ENCODE peak calls at places on chromosomes 13 and 19, in four cellular contexts. One of them, this sample, is unnamed. For H3K27me3 and H3K4me1, the result is how much of the 10 kb centered on the place peaks cover.

GRCh38 chr19:18785179-18786124 is 5.7 kb downstream of the COMP start:
- DNase-seq in ovary: peak
- DNase-seq in heart left ventricle: peak
- DNase-seq in tibial artery: peak
- DNase-seq in this sample: peak

GRCh38 chr19:43690890-43691289 is 20.9 kb upstream of the PLAUR start:
- DNase-seq in ovary: no peak
- DNase-seq in heart left ventricle: no peak
- DNase-seq in tibial artery: no peak
- DNase-seq in this sample: no peak

GRCh38 chr19:8569066-8569761 is 8.0 kb downstream of the MYO1F start:
- DNase-seq in ovary: no peak
- DNase-seq in heart left ventricle: no peak
- DNase-seq in tibial artery: peak
- DNase-seq in this sample: no peak

GRCh38 chr19:48836089-48837017 is at the start of gene HSD17B14:
- DNase-seq in ovary: peak
- DNase-seq in heart left ventricle: no peak
- DNase-seq in tibial artery: peak
- DNase-seq in this sample: no peak

GRCh38 chr19:58386166-58386575 is 898 bp upstream of the RPS5 start:
- DNase-seq in ovary: no peak
- DNase-seq in heart left ventricle: no peak
- DNase-seq in tibial artery: no peak
- DNase-seq in this sample: no peak

GRCh38 chr19:13255041-13255718 is 105.0 kb downstream of the IER2 start:
- DNase-seq in ovary: no peak
- DNase-seq in heart left ventricle: no peak
- DNase-seq in tibial artery: no peak
- DNase-seq in this sample: no peak

GRCh38 chr19:1826557-1827521 is 14.8 kb upstream of the ATP8B3 start:
- DNase-seq in ovary: peak
- DNase-seq in heart left ventricle: no peak
- DNase-seq in tibial artery: no peak
- DNase-seq in this sample: no peak

GRCh38 chr13:40023608-40024577 is 368.4 kb downstream of the COG6 start:
- DNase-seq in ovary: no peak
- DNase-seq in heart left ventricle: no peak
- DNase-seq in tibial artery: no peak
- DNase-seq in this sample: no peak

GRCh38 chr13:45700971-45701900 is 884 bp upstream of the CBY2 start:
- DNase-seq in ovary: no peak
- DNase-seq in heart left ventricle: no peak
- DNase-seq in tibial artery: no peak
- DNase-seq in this sample: no peak

GRCh38 chr19:15788594-15789270 is 1.3 kb downstream of the OR10H5 start:
- DNase-seq in ovary: no peak
- DNase-seq in heart left ventricle: no peak
- DNase-seq in tibial artery: no peak
- DNase-seq in this sample: no peak

GRCh38 chr13:107866007-107866665 is 349.2 kb downstream of the LIG4 start:
- DNase-seq in ovary: no peak
- DNase-seq in heart left ventricle: no peak
- DNase-seq in tibial artery: no peak
- DNase-seq in this sample: no peak

GRCh38 chr13:54614729-54615128 is 1586.1 kb downstream of the OLFM4 start:
- DNase-seq in ovary: no peak
- DNase-seq in heart left ventricle: no peak
- DNase-seq in tibial artery: no peak
- DNase-seq in this sample: no peak

GRCh38 chr13:71751074-71751473 is 115.9 kb downstream of the DACH1 start:
- DNase-seq in ovary: no peak
- DNase-seq in heart left ventricle: no peak
- DNase-seq in tibial artery: no peak
- DNase-seq in this sample: no peak

GRCh38 chr19:52527954-52528326 is 472 bp downstream of the ZNF808 start:
- DNase-seq in ovary: peak
- DNase-seq in heart left ventricle: peak
- DNase-seq in tibial artery: no peak
- DNase-seq in this sample: peak

GRCh38 chr13:40109324-40109958 is 454.0 kb downstream of the COG6 start:
- DNase-seq in ovary: no peak
- DNase-seq in heart left ventricle: no peak
- DNase-seq in tibial artery: peak
- DNase-seq in this sample: no peak

GRCh38 chr19:36423925-36424324 is 5.5 kb upstream of the ZFP82 start:
- DNase-seq in ovary: no peak
- DNase-seq in heart left ventricle: no peak
- DNase-seq in tibial artery: no peak
- DNase-seq in this sample: no peak

GRCh38 chr19:29105629-29106352 is 107.2 kb downstream of the UQCRFS1 start:
- DNase-seq in ovary: no peak
- DNase-seq in heart left ventricle: no peak
- DNase-seq in tibial artery: no peak
- DNase-seq in this sample: no peak

GRCh38 chr13:32135655-32136054 is 104.1 kb downstream of the FRY start:
- DNase-seq in ovary: no peak
- DNase-seq in heart left ventricle: no peak
- DNase-seq in tibial artery: no peak
- DNase-seq in this sample: no peak

GRCh38 chr13:44302233-44302632 is 71.4 kb upstream of the SERP2 start:
- DNase-seq in ovary: no peak
- DNase-seq in heart left ventricle: no peak
- DNase-seq in tibial artery: no peak
- DNase-seq in this sample: no peak

GRCh38 chr19:1223018-1223855 is 14.6 kb downstream of the CBARP start:
- DNase-seq in ovary: no peak
- DNase-seq in heart left ventricle: peak
- DNase-seq in tibial artery: no peak
- DNase-seq in this sample: no peak

GRCh38 chr19:30437869-30438268 is 65.7 kb downstream of the ZNF536 start:
- DNase-seq in ovary: no peak
- DNase-seq in heart left ventricle: no peak
- DNase-seq in tibial artery: no peak
- DNase-seq in this sample: no peak

GRCh38 chr19:768424-768823 is 17.5 kb downstream of the MISP start:
- DNase-seq in ovary: no peak
- DNase-seq in heart left ventricle: no peak
- DNase-seq in tibial artery: no peak
- DNase-seq in this sample: no peak

GRCh38 chr13:29901714-29902631 is 51.6 kb upstream of the UBL3 start:
- DNase-seq in ovary: no peak
- DNase-seq in heart left ventricle: peak
- DNase-seq in tibial artery: no peak
- DNase-seq in this sample: no peak

GRCh38 chr13:45082964-45083363 is 37.3 kb upstream of the GTF2F2 start:
- DNase-seq in ovary: no peak
- DNase-seq in heart left ventricle: no peak
- DNase-seq in tibial artery: no peak
- DNase-seq in this sample: no peak

GRCh38 chr13:106152047-106152446 is 383.4 kb downstream of the EFNB2 start:
- DNase-seq in ovary: no peak
- DNase-seq in heart left ventricle: no peak
- DNase-seq in tibial artery: no peak
- DNase-seq in this sample: no peak

GRCh38 chr19:13022859-13023636 is 27.8 kb downstream of the NFIX start:
- DNase-seq in ovary: peak
- DNase-seq in heart left ventricle: peak
- DNase-seq in tibial artery: peak
- DNase-seq in this sample: peak

GRCh38 chr13:106036870-106037269 is 498.6 kb downstream of the EFNB2 start:
- DNase-seq in ovary: no peak
- DNase-seq in heart left ventricle: no peak
- DNase-seq in tibial artery: no peak
- DNase-seq in this sample: no peak

GRCh38 chr19:48424694-48425219 is 21.0 kb upstream of the GRWD1 start:
- DNase-seq in ovary: no peak
- DNase-seq in heart left ventricle: peak
- DNase-seq in tibial artery: no peak
- DNase-seq in this sample: no peak

GRCh38 chr19:11995174-11995573 is 30.3 kb downstream of the ZNF763 start:
- DNase-seq in ovary: no peak
- DNase-seq in heart left ventricle: no peak
- DNase-seq in tibial artery: no peak
- DNase-seq in this sample: no peak

GRCh38 chr19:12783849-12784393 is 7.4 kb upstream of the JUNB start:
- DNase-seq in ovary: peak
- DNase-seq in heart left ventricle: peak
- DNase-seq in tibial artery: no peak
- DNase-seq in this sample: peak

GRCh38 chr13:29482504-29482903 is 113.0 kb downstream of the SLC7A1 start:
- DNase-seq in ovary: no peak
- DNase-seq in heart left ventricle: no peak
- DNase-seq in tibial artery: no peak
- DNase-seq in this sample: no peak

GRCh38 chr19:38466050-38466449 is 32.6 kb downstream of the RYR1 start:
- DNase-seq in ovary: no peak
- DNase-seq in heart left ventricle: no peak
- DNase-seq in tibial artery: no peak
- DNase-seq in this sample: no peak

GRCh38 chr13:44045179-44045562 is 165.5 kb downstream of the LACC1 start:
- DNase-seq in ovary: no peak
- DNase-seq in heart left ventricle: no peak
- DNase-seq in tibial artery: no peak
- DNase-seq in this sample: no peak

GRCh38 chr19:40331052-40331451 is 17.1 kb downstream of the C19orf47 start:
- DNase-seq in ovary: no peak
- DNase-seq in heart left ventricle: no peak
- DNase-seq in tibial artery: no peak
- DNase-seq in this sample: no peak

GRCh38 chr19:1852294-1852646 is 4.0 kb upstream of the REXO1 start:
- DNase-seq in ovary: no peak
- DNase-seq in heart left ventricle: no peak
- DNase-seq in tibial artery: no peak
- DNase-seq in this sample: no peak

GRCh38 chr13:65943024-65943423 is 1287.1 kb downstream of the PCDH9 start:
- DNase-seq in ovary: no peak
- DNase-seq in heart left ventricle: no peak
- DNase-seq in tibial artery: no peak
- DNase-seq in this sample: no peak

DNA sequence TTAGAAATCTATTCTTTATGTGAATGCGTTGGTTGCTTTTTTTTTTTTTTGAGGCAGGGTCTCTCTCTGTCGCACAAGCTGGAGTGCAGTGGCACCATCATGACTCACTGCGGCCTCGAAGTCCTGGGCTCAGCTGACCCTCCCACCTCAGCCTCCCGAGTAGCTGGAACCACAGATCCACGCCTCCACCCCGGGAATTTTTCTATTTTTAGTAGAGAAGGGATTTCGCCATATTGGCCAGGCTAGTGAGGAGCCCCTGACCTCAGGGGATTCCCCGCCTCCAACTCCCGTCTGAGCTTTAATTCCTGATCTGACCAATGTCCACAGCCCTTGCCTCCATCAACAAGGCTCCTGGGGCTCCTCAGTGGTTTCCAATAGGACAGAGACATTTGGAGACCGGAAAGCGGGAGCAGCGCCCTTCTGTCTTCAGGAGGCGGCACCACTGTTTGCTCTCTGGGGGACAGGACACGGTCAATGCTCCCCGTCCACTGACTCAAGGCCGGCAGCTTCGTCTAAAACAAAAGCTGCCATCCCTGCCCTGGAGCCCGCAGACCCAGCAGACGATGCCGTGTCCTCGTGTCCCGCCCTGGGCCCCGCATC is 503 bp downstream of the TUBA3C start:
- DNase-seq in ovary: no peak
- DNase-seq in heart left ventricle: no peak
- DNase-seq in tibial artery: no peak
- DNase-seq in this sample: no peak
- H3K27me3 ChIP-seq in ovary: under half
- H3K27me3 ChIP-seq in heart left ventricle: under half
- H3K27me3 ChIP-seq in tibial artery: under half
- H3K27me3 ChIP-seq in this sample: under half

DNA sequence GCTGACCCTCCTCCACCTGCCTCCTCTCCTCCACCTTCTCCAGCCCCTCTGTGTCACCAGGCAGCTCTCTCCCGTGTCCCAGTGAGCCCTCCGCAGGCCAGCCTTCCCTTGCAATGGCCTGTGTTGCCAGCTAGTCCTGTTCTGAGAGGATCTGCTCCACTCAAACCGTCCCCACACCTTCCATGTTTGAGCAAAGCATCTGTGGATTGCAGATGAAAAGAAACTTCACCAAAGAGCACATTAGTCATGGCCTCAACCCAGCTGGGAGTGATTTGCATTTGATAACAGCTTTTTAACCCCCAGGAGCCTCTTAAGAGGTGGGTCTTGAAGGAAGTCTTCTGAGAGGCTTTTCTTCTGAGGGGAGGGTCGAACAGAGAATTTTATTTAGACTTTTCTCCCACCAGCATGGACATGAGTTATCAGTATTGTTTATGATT is 72.8 kb downstream of the COL4A2 start:
- DNase-seq in ovary: no peak
- DNase-seq in heart left ventricle: no peak
- DNase-seq in tibial artery: no peak
- DNase-seq in this sample: no peak
- H3K4me1 ChIP-seq in ovary: under half
- H3K4me1 ChIP-seq in heart left ventricle: under half
- H3K4me1 ChIP-seq in tibial artery: half or more
- H3K4me1 ChIP-seq in this sample: half or more

GRCh38 chr19:41923045-41923788 is 5.0 kb downstream of the ERFL start:
- DNase-seq in ovary: no peak
- DNase-seq in heart left ventricle: no peak
- DNase-seq in tibial artery: no peak
- DNase-seq in this sample: no peak
- H3K27me3 ChIP-seq in ovary: under half
- H3K27me3 ChIP-seq in heart left ventricle: half or more
- H3K27me3 ChIP-seq in tibial artery: under half
- H3K27me3 ChIP-seq in this sample: half or more

GRCh38 chr19:6058411-6059201 is 51.7 kb downstream of the RFX2 start:
- DNase-seq in ovary: no peak
- DNase-seq in heart left ventricle: no peak
- DNase-seq in tibial artery: no peak
- DNase-seq in this sample: no peak
- H3K4me1 ChIP-seq in ovary: under half
- H3K4me1 ChIP-seq in heart left ventricle: under half
- H3K4me1 ChIP-seq in tibial artery: half or more
- H3K4me1 ChIP-seq in this sample: half or more

GRCh38 chr19:32676186-32676894 is 692 bp downstream of the RGS9BP start:
- DNase-seq in ovary: no peak
- DNase-seq in heart left ventricle: no peak
- DNase-seq in tibial artery: no peak
- DNase-seq in this sample: no peak
- H3K27me3 ChIP-seq in ovary: under half
- H3K27me3 ChIP-seq in heart left ventricle: under half
- H3K27me3 ChIP-seq in tibial artery: under half
- H3K27me3 ChIP-seq in this sample: under half